ENCODE peak calls at places on chromosomes 1 and 21, in five cellular contexts. One of them, this sample, is unnamed.

GRCh38 chr1:59029768-59030167 is 245.9 kb upstream of the JUN start:
- DNase-seq in chondrocyte: no peak
- DNase-seq in H4: no peak
- DNase-seq in cardiac fibroblast: no peak
- DNase-seq in OCI-LY7: no peak
- DNase-seq in this sample: no peak

GRCh38 chr1:26387447-26387846 is 14.9 kb upstream of the ZNF683 start:
- DNase-seq in H4: peak; percentile 41
- DNase-seq in cardiac fibroblast: peak; percentile 62
- DNase-seq in chondrocyte: no peak
- DNase-seq in OCI-LY7: no peak
- DNase-seq in this sample: peak; percentile 17

GRCh38 chr1:162161921-162162550 is 92.5 kb downstream of the NOS1AP start:
- DNase-seq in H4: no peak
- DNase-seq in OCI-LY7: no peak
- DNase-seq in cardiac fibroblast: no peak
- DNase-seq in chondrocyte: no peak
- DNase-seq in this sample: no peak

GRCh38 chr1:150562384-150563339 is 13.5 kb downstream of the ADAMTSL4 start:
- DNase-seq in cardiac fibroblast: no peak
- DNase-seq in chondrocyte: no peak
- DNase-seq in H4: no peak
- DNase-seq in OCI-LY7: peak; percentile 99
- DNase-seq in this sample: peak; percentile 51

GRCh38 chr1:6962956-6963915 is 178.0 kb downstream of the CAMTA1 start:
- DNase-seq in H4: no peak
- DNase-seq in OCI-LY7: peak; percentile 58
- DNase-seq in cardiac fibroblast: no peak
- DNase-seq in chondrocyte: no peak
- DNase-seq in this sample: peak; percentile 44

GRCh38 chr1:227913446-227913968 is 34.2 kb downstream of the WNT9A start:
- DNase-seq in OCI-LY7: no peak
- DNase-seq in H4: no peak
- DNase-seq in cardiac fibroblast: no peak
- DNase-seq in chondrocyte: no peak
- DNase-seq in this sample: no peak

GRCh38 chr1:176575991-176576390 is 113.0 kb downstream of the PAPPA2 start:
- DNase-seq in H4: no peak
- DNase-seq in OCI-LY7: no peak
- DNase-seq in cardiac fibroblast: no peak
- DNase-seq in chondrocyte: no peak
- DNase-seq in this sample: no peak

GRCh38 chr1:12244585-12244984 is 14.8 kb downstream of the VPS13D start:
- DNase-seq in cardiac fibroblast: no peak
- DNase-seq in H4: no peak
- DNase-seq in OCI-LY7: no peak
- DNase-seq in chondrocyte: no peak
- DNase-seq in this sample: no peak

GRCh38 chr1:186620951-186621350 is 59.3 kb downstream of the PTGS2 start:
- DNase-seq in OCI-LY7: no peak
- DNase-seq in H4: peak; percentile 96
- DNase-seq in chondrocyte: no peak
- DNase-seq in cardiac fibroblast: peak; percentile 89
- DNase-seq in this sample: no peak

GRCh38 chr21:38170283-38170682 is 86.5 kb upstream of the KCNJ15 start:
- DNase-seq in OCI-LY7: no peak
- DNase-seq in chondrocyte: no peak
- DNase-seq in H4: peak; percentile 48
- DNase-seq in cardiac fibroblast: peak; percentile 59
- DNase-seq in this sample: no peak

GRCh38 chr21:34243562-34243961 is 120.2 kb upstream of the KCNE2 start:
- DNase-seq in cardiac fibroblast: peak; percentile 42
- DNase-seq in H4: peak; percentile 44
- DNase-seq in OCI-LY7: peak; percentile 47
- DNase-seq in chondrocyte: no peak
- DNase-seq in this sample: peak; percentile 16

GRCh38 chr21:14740692-14741091 is 194.6 kb upstream of the SAMSN1 start:
- DNase-seq in H4: no peak
- DNase-seq in cardiac fibroblast: peak; percentile 46
- DNase-seq in OCI-LY7: no peak
- DNase-seq in chondrocyte: no peak
- DNase-seq in this sample: no peak

GRCh38 chr1:202084791-202085681 is 37.7 kb upstream of the GPR37L1 start:
- DNase-seq in chondrocyte: no peak
- DNase-seq in OCI-LY7: no peak
- DNase-seq in H4: no peak
- DNase-seq in cardiac fibroblast: no peak
- DNase-seq in this sample: no peak

GRCh38 chr1:184176058-184176457 is 124.5 kb downstream of the TSEN15 start:
- DNase-seq in cardiac fibroblast: no peak
- DNase-seq in H4: no peak
- DNase-seq in OCI-LY7: no peak
- DNase-seq in chondrocyte: no peak
- DNase-seq in this sample: no peak

GRCh38 chr1:156089704-156090103 is 7.4 kb upstream of the MEX3A start:
- DNase-seq in OCI-LY7: peak; percentile 77
- DNase-seq in H4: no peak
- DNase-seq in cardiac fibroblast: no peak
- DNase-seq in chondrocyte: no peak
- DNase-seq in this sample: no peak

GRCh38 chr1:236685917-236686814 is at the start of gene ACTN2:
- DNase-seq in OCI-LY7: no peak
- DNase-seq in H4: no peak
- DNase-seq in cardiac fibroblast: no peak
- DNase-seq in chondrocyte: no peak
- DNase-seq in this sample: peak; percentile 86

GRCh38 chr21:41813226-41813625 is 46.4 kb upstream of the RIPK4 start:
- DNase-seq in H4: no peak
- DNase-seq in cardiac fibroblast: no peak
- DNase-seq in chondrocyte: no peak
- DNase-seq in OCI-LY7: no peak
- DNase-seq in this sample: no peak

GRCh38 chr1:168138134-168138533 is 1.4 kb upstream of the GPR161 start:
- DNase-seq in H4: no peak
- DNase-seq in chondrocyte: no peak
- DNase-seq in cardiac fibroblast: peak; percentile 24
- DNase-seq in OCI-LY7: no peak
- DNase-seq in this sample: no peak